ENCODE peak calls at places on chromosome 13, in six cellular contexts. J is uterus; I is stimulated activated CD8-positive, alpha-beta memory T cell treated with anti-CD3 and anti-CD28 coated beads, Interleukin-4, amount 100 ng/mL, for 24 hours; S is choroid plexus epithelial cell; V is mucosa of gallbladder; B is naive thymus-derived CD8-positive, alpha-beta T cell. X is an unnamed sample.

GRCh38 chr13:28401303-28402056 is 93.4 kb downstream of the FLT1 start:
- DNase-seq in V (no peak), J (no peak), B (no peak), S (peak; percentile 84), I (no peak), X (no peak)

GRCh38 chr13:31878955-31879354 is 139.6 kb downstream of the RXFP2 start:
- DNase-seq in B (no peak), I (no peak), V (no peak), J (no peak), S (no peak), X (no peak)

GRCh38 chr13:38686635-38687245 is at the start of gene FREM2:
- DNase-seq in V (peak; percentile 71), S (peak; percentile 29), I (no peak), B (no peak), J (peak; percentile 15), X (no peak)

GRCh38 chr13:111005808-111006494 is 91.1 kb upstream of the ANKRD10 start:
- DNase-seq in I (no peak), V (peak; percentile 40), J (peak; percentile 44), S (peak; percentile 67), B (no peak), X (no peak)

GRCh38 chr13:106143930-106144709 is 391.3 kb downstream of the EFNB2 start:
- DNase-seq in S (peak; percentile 60), B (no peak), V (peak; percentile 62), J (no peak), I (no peak), X (no peak)

GRCh38 chr13:54805743-54806142 is 1777.1 kb downstream of the OLFM4 start:
- DNase-seq in B (no peak), J (no peak), S (no peak), V (no peak), I (no peak), X (no peak)

GRCh38 chr13:106112191-106112590 is 423.3 kb downstream of the EFNB2 start:
- DNase-seq in I (no peak), J (no peak), B (no peak), V (no peak), S (no peak), X (no peak)

GRCh38 chr13:114162533-114162922 is 16.5 kb upstream of the CFAP97D2 start:
- DNase-seq in B (no peak), V (no peak), S (no peak), J (no peak), I (no peak), X (no peak)

GRCh38 chr13:113489171-113489548 is 1.4 kb downstream of the DCUN1D2 start:
- DNase-seq in V (no peak), J (no peak), I (no peak), S (peak; percentile 44), B (no peak), X (no peak)

GRCh38 chr13:98142427-98143156 is at the start of gene FARP1:
- DNase-seq in B (no peak), V (peak; percentile 75), J (peak; percentile 78), I (no peak), S (peak; percentile 69), X (peak; percentile 13)

GRCh38 chr13:98892821-98893220 is 85.0 kb downstream of the DOCK9 start:
- DNase-seq in V (no peak), I (no peak), B (no peak), J (no peak), S (no peak), X (peak; percentile 1)

GRCh38 chr13:26486550-26486949 is 70.9 kb upstream of the WASF3 start:
- DNase-seq in V (no peak), B (no peak), S (no peak), I (no peak), J (peak; percentile 53), X (no peak)

GRCh38 chr13:109647046-109647445 is 139.3 kb downstream of the IRS2 start:
- DNase-seq in V (no peak), I (no peak), J (no peak), S (peak; percentile 92), B (no peak), X (no peak)

GRCh38 chr13:114118086-114118762 is 14.2 kb downstream of the RASA3 start:
- DNase-seq in S (no peak), J (no peak), I (no peak), B (no peak), V (no peak), X (no peak)

GRCh38 chr13:113976711-113977684 is 3.1 kb upstream of the C13orf46 start:
- DNase-seq in J (peak; percentile 14), B (no peak), I (no peak), S (peak; percentile 74), V (no peak), X (no peak)

GRCh38 chr13:114063545-114064515 is 68.6 kb downstream of the RASA3 start:
- DNase-seq in I (no peak), S (peak; percentile 62), J (peak; percentile 76), B (no peak), V (no peak), X (no peak)

GRCh38 chr13:20772401-20773131 is 1.2 kb downstream of the EEF1AKMT1 start:
- DNase-seq in B (no peak), S (peak; percentile 10), I (no peak), V (no peak), J (no peak), X (no peak)

GRCh38 chr13:112718318-112718717 is 28.5 kb downstream of the ATP11A start:
- DNase-seq in V (no peak), S (no peak), B (no peak), I (no peak), J (no peak), X (no peak)

GRCh38 chr13:73331556-73331955 is 272.8 kb downstream of the KLF5 start:
- DNase-seq in S (no peak), V (no peak), J (no peak), I (no peak), B (no peak), X (no peak)

GRCh38 chr13:33934936-33935510 is 117.1 kb downstream of the RFC3 start:
- DNase-seq in B (no peak), V (no peak), S (no peak), I (no peak), J (no peak), X (no peak)

GRCh38 chr13:101150998-101151397 is 265.3 kb downstream of the NALCN start:
- DNase-seq in V (no peak), S (peak; percentile 62), I (no peak), J (no peak), B (no peak), X (no peak)

GRCh38 chr13:32878172-32878571 is 138.1 kb upstream of the KL start:
- DNase-seq in I (no peak), S (peak; percentile 35), J (no peak), B (no peak), V (no peak), X (no peak)

GRCh38 chr13:54972838-54973237 is 1944.2 kb downstream of the OLFM4 start:
- DNase-seq in V (no peak), S (no peak), B (no peak), J (no peak), I (no peak), X (no peak)

GRCh38 chr13:106514928-106515634 is 20.4 kb downstream of the EFNB2 start:
- DNase-seq in I (no peak), B (no peak), J (no peak), V (no peak), S (no peak), X (no peak)

GRCh38 chr13:68506888-68507551 is 1276.9 kb upstream of the PCDH9 start:
- DNase-seq in B (no peak), V (no peak), I (no peak), J (no peak), S (no peak), X (no peak)

GRCh38 chr13:36453518-36453917 is 21.2 kb downstream of the CCNA1 start:
- DNase-seq in J (no peak), B (no peak), V (no peak), I (no peak), S (peak; percentile 59), X (no peak)

GRCh38 chr13:27170521-27171243 is 929 bp downstream of the USP12 start:
- DNase-seq in V (no peak), J (peak; percentile 46), S (peak; percentile 60), B (peak; percentile 32), I (peak; percentile 16), X (peak; percentile 43)

GRCh38 chr13:26228080-26228479 is 6.0 kb upstream of the RNF6 start:
- DNase-seq in I (no peak), V (no peak), B (no peak), J (no peak), S (no peak), X (no peak)

GRCh38 chr13:19782049-19782726 is 557 bp downstream of the PSPC1 start:
- DNase-seq in I (peak; percentile 42), B (no peak), J (peak; percentile 41), S (peak; percentile 67), V (peak; percentile 45), X (peak; percentile 51)

GRCh38 chr13:51057001-51057400 is 54.1 kb downstream of the C13orf42 start:
- DNase-seq in J (no peak), S (no peak), I (no peak), B (no peak), V (no peak), X (no peak)

GRCh38 chr13:101053289-101053688 is 363.0 kb downstream of the NALCN start:
- DNase-seq in V (no peak), S (no peak), B (no peak), I (no peak), J (no peak), X (no peak)

GRCh38 chr13:98539655-98540054 is 37.3 kb downstream of the STK24 start:
- DNase-seq in V (no peak), B (no peak), I (no peak), J (no peak), S (no peak), X (no peak)

GRCh38 chr13:47594833-47595232 is 406.2 kb downstream of the SUCLA2 start:
- DNase-seq in V (no peak), I (no peak), J (no peak), B (no peak), S (peak; percentile 35), X (peak; percentile 8)